ENCODE peak calls at places on chromosomes 3 and 15, in four cellular contexts. M, L, B and R are unnamed samples.

GRCh38 chr3:194537732-194538247 is 51.0 kb upstream of the ATP13A3 start:
- DNase-seq in M (peak), L (no peak), B (peak), R (no peak)

GRCh38 chr15:55942332-55942731 is 51.1 kb downstream of the NEDD4 start:
- DNase-seq in M (no peak), L (no peak), B (no peak), R (no peak)

GRCh38 chr15:84949845-84950569 is 31.6 kb upstream of the PDE8A start:
- DNase-seq in M (no peak), L (no peak), B (no peak), R (no peak)

GRCh38 chr3:49028298-49028672 is 913 bp downstream of the IMPDH2 start:
- DNase-seq in M (no peak), L (no peak), B (no peak), R (no peak)

GRCh38 chr3:29764603-29765254 is 483.9 kb downstream of the RBMS3 start:
- DNase-seq in M (peak), L (peak), B (no peak), R (peak)

GRCh38 chr3:146065573-146066006 is 95.4 kb downstream of the PLOD2 start:
- DNase-seq in M (peak), L (peak), B (no peak), R (peak)

GRCh38 chr3:196754215-196754937 is 14.7 kb downstream of the PAK2 start:
- DNase-seq in M (no peak), L (no peak), B (no peak), R (no peak)

GRCh38 chr15:39248204-39248603 is 332.7 kb upstream of the THBS1 start:
- DNase-seq in M (peak), L (peak), B (no peak), R (no peak)

GRCh38 chr15:83398591-83398990 is 48.5 kb upstream of the SH3GL3 start:
- DNase-seq in M (peak), L (no peak), B (no peak), R (no peak)